ENCODE peak calls at places on chromosomes 3 and 15, in ten cellular contexts. Q is GM23338, G is AG10803, K is BE2C, R is upper lobe of right lung, H is neural progenitor cell, Y is A549, U is tibial artery, F is heart left ventricle, Z is astrocyte of the cerebellum. C is an unnamed sample.

GRCh38 chr3:4816306-4816705 is 162.9 kb upstream of the BHLHE40 start:
- DNase-seq in K (no peak), Y (no peak), H (no peak), Z (no peak), F (no peak), G (no peak), Q (no peak), U (no peak), R (no peak), C (no peak)

GRCh38 chr3:11057655-11058054 is 65.1 kb downstream of the SLC6A1 start:
- DNase-seq in H (no peak), R (no peak), Y (no peak), K (no peak), G (no peak), Z (no peak), U (no peak), Q (no peak), F (no peak), C (no peak)

GRCh38 chr3:182959474-182960350 is 20.6 kb downstream of the DCUN1D1 start:
- DNase-seq in Z (no peak), G (no peak), Y (no peak), Q (no peak), K (no peak), F (no peak), U (no peak), R (no peak), H (peak), C (no peak)

GRCh38 chr3:148190441-148190990 is 507.2 kb upstream of the AGTR1 start:
- DNase-seq in Z (no peak), Y (no peak), Q (no peak), U (no peak), R (no peak), F (no peak), K (no peak), G (no peak), H (no peak), C (no peak)

GRCh38 chr3:75262661-75263060 is 401.5 kb upstream of the FRG2C start:
- DNase-seq in K (no peak), F (no peak), R (no peak), G (peak), Y (no peak), H (no peak), U (no peak), Z (no peak), Q (no peak), C (no peak)

GRCh38 chr15:100711479-100712130 is 109.2 kb downstream of the ASB7 start:
- DNase-seq in G (no peak), H (no peak), Q (no peak), F (no peak), Y (no peak), Z (no peak), R (no peak), U (no peak), K (no peak), C (no peak)

GRCh38 chr15:27967541-27967940 is 131.6 kb downstream of the OCA2 start:
- DNase-seq in U (no peak), Z (no peak), G (no peak), Q (no peak), F (no peak), Y (no peak), R (no peak), H (no peak), K (no peak), C (no peak)

GRCh38 chr3:119790369-119790768 is 8.5 kb downstream of the NR1I2 start:
- DNase-seq in Y (no peak), U (no peak), R (no peak), F (no peak), Q (no peak), H (no peak), Z (no peak), G (no peak), K (no peak), C (no peak)

GRCh38 chr3:187150186-187150585 is 10.9 kb upstream of the RPL39L start:
- DNase-seq in F (no peak), Y (no peak), G (no peak), U (no peak), Q (no peak), H (no peak), K (no peak), R (no peak), Z (no peak), C (no peak)

GRCh38 chr3:62355703-62356102 is 17.6 kb downstream of the FEZF2 start:
- DNase-seq in Q (no peak), H (no peak), K (no peak), Z (no peak), G (no peak), F (no peak), R (no peak), Y (no peak), U (no peak), C (no peak)

GRCh38 chr15:41286665-41287333 is 45.6 kb downstream of the OIP5 start:
- DNase-seq in G (peak), H (no peak), F (no peak), Z (no peak), Q (no peak), Y (no peak), U (no peak), K (no peak), R (no peak), C (no peak)

GRCh38 chr15:57890351-57890750 is 175.2 kb downstream of the ALDH1A2 start:
- DNase-seq in G (peak), U (no peak), F (no peak), Z (no peak), R (no peak), H (no peak), K (no peak), Q (no peak), Y (no peak), C (no peak)

GRCh38 chr3:58868101-58868779 is 181.6 kb downstream of the CFAP20DC start:
- DNase-seq in U (no peak), Y (no peak), R (no peak), K (no peak), Q (no peak), F (no peak), H (no peak), G (no peak), Z (no peak), C (no peak)

GRCh38 chr3:183576487-183577107 is 21.1 kb upstream of the KLHL6 start:
- DNase-seq in H (peak), F (no peak), G (peak), Q (no peak), K (peak), R (no peak), U (no peak), Z (peak), Y (no peak), C (no peak)

GRCh38 chr3:64908292-64908691 is 220.5 kb upstream of the ADAMTS9 start:
- DNase-seq in G (no peak), K (no peak), F (no peak), Z (no peak), Q (no peak), R (no peak), Y (no peak), U (no peak), H (no peak), C (no peak)

GRCh38 chr3:166734734-166735133 is 645.4 kb downstream of the ZBBX start:
- DNase-seq in K (no peak), G (no peak), Y (no peak), H (no peak), Z (no peak), U (no peak), Q (no peak), F (no peak), R (no peak), C (no peak)

GRCh38 chr3:196287066-196287404 is 491 bp downstream of the PCYT1A start:
- DNase-seq in Z (no peak), U (no peak), G (peak), K (no peak), F (no peak), H (no peak), Y (peak), R (no peak), Q (peak), C (peak)

GRCh38 chr15:27172821-27173220 is 201.8 kb downstream of the GABRG3 start:
- DNase-seq in R (no peak), U (no peak), G (no peak), Q (no peak), K (no peak), F (no peak), H (no peak), Z (no peak), Y (no peak), C (no peak)

GRCh38 chr3:55190296-55190695 is 262.4 kb upstream of the LRTM1 start:
- DNase-seq in Q (no peak), F (no peak), G (peak), K (no peak), H (peak), U (no peak), Y (no peak), Z (no peak), R (no peak), C (no peak)

GRCh38 chr3:99720985-99721632 is 82.7 kb downstream of the COL8A1 start:
- DNase-seq in F (no peak), K (no peak), G (peak), R (peak), Q (no peak), Z (no peak), H (no peak), U (no peak), Y (no peak), C (no peak)

GRCh38 chr3:143239026-143239425 is 119.5 kb downstream of the CHST2 start:
- DNase-seq in Y (no peak), Z (no peak), U (no peak), H (no peak), Q (no peak), F (no peak), K (no peak), R (no peak), G (peak), C (no peak)

GRCh38 chr3:112734718-112735350 is 93.9 kb upstream of the CCDC80 start:
- DNase-seq in F (peak), R (no peak), H (peak), G (peak), K (peak), Y (peak), U (peak), Q (peak), Z (peak), C (peak)

GRCh38 chr15:65286069-65286703 is 497 bp downstream of the PARP16 start:
- DNase-seq in U (no peak), R (no peak), Z (no peak), K (no peak), F (peak), Q (peak), Y (no peak), G (no peak), H (peak), C (peak)

GRCh38 chr15:64572856-64573255 is 112.5 kb downstream of the ZNF609 start:
- DNase-seq in G (no peak), U (no peak), H (no peak), K (no peak), Z (no peak), Y (no peak), Q (no peak), F (no peak), R (no peak), C (no peak)

GRCh38 chr3:45034612-45035252 is 8.6 kb downstream of the CLEC3B start:
- DNase-seq in Y (no peak), F (peak), R (peak), U (peak), Q (no peak), K (no peak), Z (no peak), G (no peak), H (no peak), C (peak)

GRCh38 chr3:10546181-10546624 is 40.8 kb upstream of the ATP2B2 start:
- DNase-seq in G (no peak), U (no peak), Y (no peak), Q (no peak), K (no peak), Z (no peak), F (no peak), R (peak), H (peak), C (no peak)

GRCh38 chr3:175198991-175199390 is 339.9 kb downstream of the NAALADL2 start:
- DNase-seq in H (no peak), F (no peak), Z (no peak), R (no peak), Y (no peak), Q (no peak), G (no peak), U (no peak), K (no peak), C (no peak)

GRCh38 chr3:126377211-126377610 is 17.5 kb upstream of the CFAP100 start:
- DNase-seq in U (no peak), G (no peak), K (no peak), H (no peak), Y (no peak), R (no peak), F (no peak), Q (no peak), Z (no peak), C (no peak)

GRCh38 chr3:151372063-151372820 is 12.3 kb downstream of the P2RY12 start:
- DNase-seq in R (no peak), Q (no peak), Y (no peak), U (no peak), K (no peak), G (peak), Z (no peak), H (no peak), F (no peak), C (no peak)

GRCh38 chr3:43699864-43700263 is 9.1 kb downstream of the ABHD5 start:
- DNase-seq in U (no peak), K (no peak), Z (no peak), Y (peak), H (peak), R (no peak), G (no peak), F (no peak), Q (peak), C (peak)

DNA sequence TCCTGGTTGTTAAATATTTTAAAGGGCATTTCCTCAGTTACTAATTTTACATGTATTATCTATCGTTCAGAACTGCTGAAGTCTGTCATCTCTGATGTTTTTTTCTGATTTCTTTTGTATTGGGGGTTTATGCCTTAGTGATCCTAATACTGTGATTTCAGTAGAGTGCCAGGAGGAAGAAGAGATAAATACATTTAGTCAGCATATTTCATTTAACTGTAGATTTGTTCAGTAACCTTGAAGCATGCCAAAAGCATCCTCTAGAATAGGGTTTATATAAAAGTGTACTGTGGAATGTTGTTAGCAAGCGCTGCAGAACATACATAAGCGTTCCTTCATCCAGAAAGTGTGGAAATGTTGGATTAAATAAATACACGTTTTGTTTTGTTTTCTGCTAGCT is 342.3 kb upstream of the DPPA4 start:
- DNase-seq in G (no peak), H (no peak), Y (no peak), R (no peak), Q (no peak), F (no peak), U (no peak), K (no peak), Z (no peak), C (no peak)
- TF ChIP-seq CTCF in G (no peak), H (no peak), Y (no peak), R (no peak), Q (no peak), F (no peak), U (no peak), K (no peak), Z (no peak), C (no peak)

DNA sequence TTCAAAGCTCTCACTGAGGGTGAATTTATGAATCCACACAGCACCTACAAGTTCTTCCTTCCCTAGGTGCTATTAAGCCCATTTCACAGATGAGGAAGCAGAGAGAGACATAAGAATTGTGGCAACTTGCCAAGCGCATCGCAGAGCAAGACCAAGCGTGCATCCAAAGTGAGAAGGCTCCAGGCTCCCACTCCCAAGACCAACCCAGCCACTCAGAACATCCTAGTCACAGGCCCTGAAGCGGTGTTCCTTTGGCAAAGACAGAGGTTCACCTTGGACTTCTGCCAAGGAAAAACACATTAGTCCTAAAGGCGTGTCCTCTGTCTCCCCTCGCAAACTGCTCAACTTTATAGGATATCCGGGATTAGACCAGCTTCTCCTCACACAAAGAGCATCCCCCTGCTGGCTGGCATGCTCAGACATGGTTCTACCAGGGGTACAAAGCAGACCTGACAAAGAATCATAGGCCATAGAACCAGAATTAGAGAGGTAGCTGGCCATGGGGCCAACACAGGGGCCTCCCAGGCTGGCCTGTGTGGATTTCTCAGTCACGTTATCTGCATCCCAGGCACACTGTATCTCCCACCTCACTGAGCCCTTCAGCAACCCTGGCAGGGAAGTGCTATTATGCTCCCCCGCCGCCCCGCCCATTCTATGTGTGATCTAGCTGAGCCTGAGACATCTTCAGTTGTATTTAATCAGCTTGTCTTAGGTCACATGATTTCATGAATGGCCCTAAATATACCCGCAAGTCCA is 160.2 kb downstream of the FOXP1 start:
- DNase-seq in R (no peak), G (no peak), F (peak), Z (no peak), U (no peak), Q (no peak), H (peak), K (peak), Y (peak), C (no peak)
- TF ChIP-seq CTCF in R (peak), G (no peak), F (peak), Z (peak), U (no peak), Q (peak), H (no peak), K (peak), Y (no peak), C (no peak)

GRCh38 chr3:27253831-27254230 is 115.4 kb downstream of the NEK10 start:
- DNase-seq in R (peak), Z (peak), Y (peak), G (peak), K (peak), H (peak), Q (peak), U (peak), F (no peak), C (peak)
- TF ChIP-seq CTCF in R (peak), Z (peak), Y (peak), G (peak), K (peak), H (peak), Q (peak), U (peak), F (peak), C (no peak)

GRCh38 chr3:161423911-161424522 is 52.7 kb upstream of the SPTSSB start:
- DNase-seq in R (no peak), Y (peak), H (peak), F (no peak), K (no peak), U (no peak), Q (peak), G (peak), Z (no peak), C (no peak)
- TF ChIP-seq CTCF in R (peak), Y (peak), H (peak), F (peak), K (peak), U (peak), Q (peak), G (peak), Z (peak), C (peak)

DNA sequence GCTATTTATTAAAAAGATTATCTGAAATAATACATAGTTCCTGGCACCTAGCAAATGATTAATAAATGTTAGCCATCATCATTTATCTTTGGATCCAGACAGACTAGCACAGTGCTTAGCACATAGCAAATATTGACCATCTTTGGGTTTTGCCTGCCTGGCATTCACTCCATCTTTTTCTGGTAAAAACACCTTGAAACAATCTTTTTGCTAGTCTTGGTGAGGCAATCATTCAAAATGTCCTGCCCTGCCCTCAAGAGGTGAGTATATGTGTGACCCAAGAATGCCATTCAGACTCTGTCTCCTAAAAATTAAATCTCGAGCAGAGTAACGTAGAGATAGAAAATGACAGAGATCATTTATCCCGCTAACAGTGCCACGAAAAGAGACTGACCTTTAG is 78.3 kb upstream of the ZNF280D start:
- DNase-seq in U (no peak), Y (no peak), G (no peak), F (no peak), H (no peak), K (no peak), Z (no peak), Q (no peak), R (no peak), C (no peak)
- TF ChIP-seq CTCF in U (no peak), Y (no peak), G (no peak), F (no peak), H (no peak), K (no peak), Z (no peak), Q (peak), R (no peak), C (no peak)

C was measured in activated CD8-positive, alpha-beta T cell treated with anti-CD3 and anti-CD28 coated beads for 36 hours.